ENCODE peak calls at places on chromosomes 16 and 17, in five cellular contexts. P, T, U, H and N are unnamed samples.

GRCh38 chr16:86549076-86549892 is 5.8 kb downstream of the MTHFSD start:
- DNase-seq in H (no peak), U (no peak), T (no peak), P (no peak), N (no peak)

GRCh38 chr17:17681744-17682292 is 560 bp downstream of the RAI1 start:
- DNase-seq in U (peak; percentile 35), T (no peak), P (peak; percentile 86), H (no peak), N (peak; percentile 53)

GRCh38 chr16:4664538-4665418 is 28.6 kb upstream of the NUDT16L1 start:
- DNase-seq in P (no peak), U (peak; percentile 42), T (no peak), H (peak; percentile 49), N (peak; percentile 80)

GRCh38 chr17:16492613-16493290 is 759 bp upstream of the LRRC75A start:
- DNase-seq in U (no peak), T (no peak), P (no peak), H (peak; percentile 57), N (no peak)

GRCh38 chr16:30533748-30534367 is 800 bp downstream of the ZNF747 start:
- DNase-seq in H (no peak), T (no peak), U (no peak), P (no peak), N (no peak)

GRCh38 chr16:75456971-75457370 is 7.5 kb downstream of the TMEM170A start:
- DNase-seq in P (no peak), U (no peak), H (no peak), T (no peak), N (peak; percentile 60)

GRCh38 chr16:68396481-68396880 is 51.8 kb downstream of the SMPD3 start:
- DNase-seq in T (no peak), H (no peak), P (peak; percentile 19), U (no peak), N (peak; percentile 55)

GRCh38 chr17:68381076-68381900 is 76.0 kb downstream of the WIPI1 start:
- DNase-seq in P (no peak), H (no peak), U (no peak), T (no peak), N (no peak)

GRCh38 chr16:680967-681745 is 946 bp downstream of the STUB1 start:
- DNase-seq in H (no peak), P (no peak), T (no peak), U (no peak), N (peak; percentile 38)

GRCh38 chr16:645852-646678 is 3.1 kb upstream of the WDR90 start:
- DNase-seq in T (no peak), H (no peak), P (no peak), U (no peak), N (no peak)